ENCODE peak calls at places on chromosomes 16 and 17, in seven cellular contexts. One of them, this sample, is unnamed. For H3K36me3, the result is how much of the 10 kb centered on the place peaks cover.

GRCh38 chr16:7843196-7843595 is 510.6 kb downstream of the RBFOX1 start:
- DNase-seq in Karpas-422: no peak
- DNase-seq in Peyer's patch: no peak
- DNase-seq in right atrium auricular region: no peak
- DNase-seq in breast epithelium: no peak
- DNase-seq in CD8-positive, alpha-beta memory T cell: no peak
- DNase-seq in tibial artery: no peak
- DNase-seq in this sample: no peak

GRCh38 chr17:76071497-76072148 is 694 bp downstream of the SRP68 start:
- DNase-seq in Karpas-422: peak
- DNase-seq in Peyer's patch: no peak
- DNase-seq in right atrium auricular region: no peak
- DNase-seq in breast epithelium: no peak
- DNase-seq in CD8-positive, alpha-beta memory T cell: no peak
- DNase-seq in tibial artery: no peak
- DNase-seq in this sample: no peak

GRCh38 chr16:20865420-20866126 is 34.6 kb downstream of the DCUN1D3 start:
- DNase-seq in Karpas-422: no peak
- DNase-seq in Peyer's patch: no peak
- DNase-seq in right atrium auricular region: no peak
- DNase-seq in breast epithelium: no peak
- DNase-seq in CD8-positive, alpha-beta memory T cell: no peak
- DNase-seq in tibial artery: no peak
- DNase-seq in this sample: no peak

GRCh38 chr16:72428611-72429376 is 256.8 kb upstream of the PMFBP1 start:
- DNase-seq in Karpas-422: no peak
- DNase-seq in Peyer's patch: no peak
- DNase-seq in right atrium auricular region: no peak
- DNase-seq in breast epithelium: no peak
- DNase-seq in CD8-positive, alpha-beta memory T cell: no peak
- DNase-seq in tibial artery: no peak
- DNase-seq in this sample: no peak

GRCh38 chr17:74417178-74418045 is 14.5 kb upstream of the GPRC5C start:
- DNase-seq in Karpas-422: peak
- DNase-seq in Peyer's patch: no peak
- DNase-seq in right atrium auricular region: no peak
- DNase-seq in breast epithelium: no peak
- DNase-seq in CD8-positive, alpha-beta memory T cell: no peak
- DNase-seq in tibial artery: no peak
- DNase-seq in this sample: peak

GRCh38 chr17:350706-351435 is 1.7 kb downstream of the RPH3AL start:
- DNase-seq in Karpas-422: no peak
- DNase-seq in Peyer's patch: no peak
- DNase-seq in right atrium auricular region: peak
- DNase-seq in breast epithelium: no peak
- DNase-seq in CD8-positive, alpha-beta memory T cell: no peak
- DNase-seq in tibial artery: peak
- DNase-seq in this sample: peak

GRCh38 chr16:71573387-71574094 is 3.4 kb downstream of the TAT start:
- DNase-seq in Karpas-422: no peak
- DNase-seq in Peyer's patch: no peak
- DNase-seq in right atrium auricular region: no peak
- DNase-seq in breast epithelium: no peak
- DNase-seq in CD8-positive, alpha-beta memory T cell: no peak
- DNase-seq in tibial artery: no peak
- DNase-seq in this sample: no peak

GRCh38 chr16:12435730-12436129 is 368.0 kb downstream of the CPPED1 start:
- DNase-seq in Karpas-422: no peak
- DNase-seq in Peyer's patch: no peak
- DNase-seq in right atrium auricular region: no peak
- DNase-seq in breast epithelium: no peak
- DNase-seq in CD8-positive, alpha-beta memory T cell: no peak
- DNase-seq in tibial artery: no peak
- DNase-seq in this sample: no peak

GRCh38 chr16:52727878-52728277 is 180.9 kb upstream of the TOX3 start:
- DNase-seq in Karpas-422: no peak
- DNase-seq in Peyer's patch: no peak
- DNase-seq in right atrium auricular region: no peak
- DNase-seq in breast epithelium: no peak
- DNase-seq in CD8-positive, alpha-beta memory T cell: no peak
- DNase-seq in tibial artery: no peak
- DNase-seq in this sample: no peak

GRCh38 chr16:54633943-54634362 is 296.7 kb upstream of the IRX5 start:
- DNase-seq in Karpas-422: peak
- DNase-seq in Peyer's patch: no peak
- DNase-seq in right atrium auricular region: no peak
- DNase-seq in breast epithelium: no peak
- DNase-seq in CD8-positive, alpha-beta memory T cell: no peak
- DNase-seq in tibial artery: peak
- DNase-seq in this sample: peak

GRCh38 chr16:24848065-24848464 is 2.3 kb downstream of the SLC5A11 start:
- DNase-seq in Karpas-422: no peak
- DNase-seq in Peyer's patch: no peak
- DNase-seq in right atrium auricular region: no peak
- DNase-seq in breast epithelium: no peak
- DNase-seq in CD8-positive, alpha-beta memory T cell: no peak
- DNase-seq in tibial artery: no peak
- DNase-seq in this sample: no peak

GRCh38 chr17:78101112-78101511 is 27.4 kb downstream of the TMC6 start:
- DNase-seq in Karpas-422: no peak
- DNase-seq in Peyer's patch: no peak
- DNase-seq in right atrium auricular region: no peak
- DNase-seq in breast epithelium: no peak
- DNase-seq in CD8-positive, alpha-beta memory T cell: no peak
- DNase-seq in tibial artery: no peak
- DNase-seq in this sample: no peak

GRCh38 chr17:78104540-78104941 is 24.0 kb downstream of the TMC6 start:
- DNase-seq in Karpas-422: no peak
- DNase-seq in Peyer's patch: no peak
- DNase-seq in right atrium auricular region: no peak
- DNase-seq in breast epithelium: peak
- DNase-seq in CD8-positive, alpha-beta memory T cell: no peak
- DNase-seq in tibial artery: peak
- DNase-seq in this sample: no peak

GRCh38 chr17:78105101-78105500 is 23.5 kb downstream of the TMC6 start:
- DNase-seq in Karpas-422: no peak
- DNase-seq in Peyer's patch: no peak
- DNase-seq in right atrium auricular region: no peak
- DNase-seq in breast epithelium: peak
- DNase-seq in CD8-positive, alpha-beta memory T cell: no peak
- DNase-seq in tibial artery: peak
- DNase-seq in this sample: no peak

GRCh38 chr17:78101542-78101941 is 27.0 kb downstream of the TMC6 start:
- DNase-seq in Karpas-422: no peak
- DNase-seq in Peyer's patch: no peak
- DNase-seq in right atrium auricular region: no peak
- DNase-seq in breast epithelium: no peak
- DNase-seq in CD8-positive, alpha-beta memory T cell: no peak
- DNase-seq in tibial artery: no peak
- DNase-seq in this sample: no peak

GRCh38 chr17:78103311-78103710 is 25.2 kb downstream of the TMC6 start:
- DNase-seq in Karpas-422: no peak
- DNase-seq in Peyer's patch: no peak
- DNase-seq in right atrium auricular region: no peak
- DNase-seq in breast epithelium: no peak
- DNase-seq in CD8-positive, alpha-beta memory T cell: no peak
- DNase-seq in tibial artery: peak
- DNase-seq in this sample: no peak
- H3K36me3 ChIP-seq in Karpas-422: under half
- H3K36me3 ChIP-seq in Peyer's patch: half or more
- H3K36me3 ChIP-seq in right atrium auricular region: half or more
- H3K36me3 ChIP-seq in breast epithelium: under half
- H3K36me3 ChIP-seq in CD8-positive, alpha-beta memory T cell: under half
- H3K36me3 ChIP-seq in tibial artery: under half
- H3K36me3 ChIP-seq in this sample: half or more

GRCh38 chr17:6580628-6581027 is 24.3 kb upstream of the PITPNM3 start:
- DNase-seq in Karpas-422: no peak
- DNase-seq in Peyer's patch: no peak
- DNase-seq in right atrium auricular region: no peak
- DNase-seq in breast epithelium: no peak
- DNase-seq in CD8-positive, alpha-beta memory T cell: no peak
- DNase-seq in tibial artery: no peak
- DNase-seq in this sample: no peak

GRCh38 chr17:6587310-6587709 is 31.0 kb upstream of the PITPNM3 start:
- DNase-seq in Karpas-422: no peak
- DNase-seq in Peyer's patch: no peak
- DNase-seq in right atrium auricular region: no peak
- DNase-seq in breast epithelium: no peak
- DNase-seq in CD8-positive, alpha-beta memory T cell: no peak
- DNase-seq in tibial artery: no peak
- DNase-seq in this sample: no peak

GRCh38 chr17:6578491-6578890 is 22.1 kb upstream of the PITPNM3 start:
- DNase-seq in Karpas-422: no peak
- DNase-seq in Peyer's patch: no peak
- DNase-seq in right atrium auricular region: no peak
- DNase-seq in breast epithelium: no peak
- DNase-seq in CD8-positive, alpha-beta memory T cell: no peak
- DNase-seq in tibial artery: no peak
- DNase-seq in this sample: no peak

GRCh38 chr17:6588165-6588564 is 31.8 kb upstream of the PITPNM3 start:
- DNase-seq in Karpas-422: no peak
- DNase-seq in Peyer's patch: no peak
- DNase-seq in right atrium auricular region: no peak
- DNase-seq in breast epithelium: no peak
- DNase-seq in CD8-positive, alpha-beta memory T cell: no peak
- DNase-seq in tibial artery: no peak
- DNase-seq in this sample: no peak

GRCh38 chr17:6583411-6583810 is 27.1 kb upstream of the PITPNM3 start:
- DNase-seq in Karpas-422: no peak
- DNase-seq in Peyer's patch: no peak
- DNase-seq in right atrium auricular region: no peak
- DNase-seq in breast epithelium: no peak
- DNase-seq in CD8-positive, alpha-beta memory T cell: no peak
- DNase-seq in tibial artery: no peak
- DNase-seq in this sample: no peak
- H3K36me3 ChIP-seq in Karpas-422: half or more
- H3K36me3 ChIP-seq in Peyer's patch: half or more
- H3K36me3 ChIP-seq in right atrium auricular region: half or more
- H3K36me3 ChIP-seq in breast epithelium: under half
- H3K36me3 ChIP-seq in CD8-positive, alpha-beta memory T cell: under half
- H3K36me3 ChIP-seq in tibial artery: half or more
- H3K36me3 ChIP-seq in this sample: under half

GRCh38 chr17:64573214-64573613 is 66.4 kb downstream of the CEP95 start:
- DNase-seq in Karpas-422: peak
- DNase-seq in Peyer's patch: no peak
- DNase-seq in right atrium auricular region: no peak
- DNase-seq in breast epithelium: no peak
- DNase-seq in CD8-positive, alpha-beta memory T cell: no peak
- DNase-seq in tibial artery: no peak
- DNase-seq in this sample: no peak
- H3K36me3 ChIP-seq in Karpas-422: under half
- H3K36me3 ChIP-seq in Peyer's patch: half or more
- H3K36me3 ChIP-seq in right atrium auricular region: under half
- H3K36me3 ChIP-seq in breast epithelium: under half
- H3K36me3 ChIP-seq in CD8-positive, alpha-beta memory T cell: under half
- H3K36me3 ChIP-seq in tibial artery: under half
- H3K36me3 ChIP-seq in this sample: half or more

GRCh38 chr17:35130392-35130791 is 9.0 kb downstream of the FNDC8 start:
- DNase-seq in Karpas-422: no peak
- DNase-seq in Peyer's patch: no peak
- DNase-seq in right atrium auricular region: no peak
- DNase-seq in breast epithelium: no peak
- DNase-seq in CD8-positive, alpha-beta memory T cell: no peak
- DNase-seq in tibial artery: no peak
- DNase-seq in this sample: no peak

GRCh38 chr17:35132816-35133550 is 9.1 kb downstream of the NLE1 start:
- DNase-seq in Karpas-422: no peak
- DNase-seq in Peyer's patch: no peak
- DNase-seq in right atrium auricular region: no peak
- DNase-seq in breast epithelium: no peak
- DNase-seq in CD8-positive, alpha-beta memory T cell: no peak
- DNase-seq in tibial artery: no peak
- DNase-seq in this sample: no peak

GRCh38 chr17:35129973-35130351 is 8.5 kb downstream of the FNDC8 start:
- DNase-seq in Karpas-422: no peak
- DNase-seq in Peyer's patch: no peak
- DNase-seq in right atrium auricular region: no peak
- DNase-seq in breast epithelium: no peak
- DNase-seq in CD8-positive, alpha-beta memory T cell: no peak
- DNase-seq in tibial artery: no peak
- DNase-seq in this sample: no peak

GRCh38 chr17:35129154-35129972 is 7.9 kb downstream of the FNDC8 start:
- DNase-seq in Karpas-422: no peak
- DNase-seq in Peyer's patch: no peak
- DNase-seq in right atrium auricular region: no peak
- DNase-seq in breast epithelium: no peak
- DNase-seq in CD8-positive, alpha-beta memory T cell: no peak
- DNase-seq in tibial artery: no peak
- DNase-seq in this sample: no peak

DNA sequence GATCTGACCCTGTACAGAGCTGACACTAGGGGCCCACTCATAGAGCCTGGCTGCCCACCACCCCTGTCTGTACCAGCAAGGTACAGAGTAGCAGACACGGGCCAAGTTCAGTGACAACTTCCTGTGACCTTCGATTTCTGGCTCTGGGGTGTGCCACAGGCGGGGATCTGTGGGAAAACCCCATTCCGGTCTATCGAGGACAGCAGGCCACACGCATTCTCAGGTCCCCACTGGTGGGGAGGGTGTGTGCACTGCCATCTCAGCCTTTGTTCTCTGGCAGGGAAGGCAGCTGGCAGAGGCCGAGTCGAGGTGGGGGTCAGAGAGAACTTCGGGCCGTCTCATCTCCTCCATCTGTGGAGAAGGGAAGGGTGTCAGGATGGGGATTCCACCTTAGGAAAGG is 10.0 kb downstream of the NLE1 start:
- DNase-seq in Karpas-422: no peak
- DNase-seq in Peyer's patch: no peak
- DNase-seq in right atrium auricular region: no peak
- DNase-seq in breast epithelium: no peak
- DNase-seq in CD8-positive, alpha-beta memory T cell: no peak
- DNase-seq in tibial artery: no peak
- DNase-seq in this sample: no peak
- H3K36me3 ChIP-seq in Karpas-422: under half
- H3K36me3 ChIP-seq in Peyer's patch: half or more
- H3K36me3 ChIP-seq in right atrium auricular region: half or more
- H3K36me3 ChIP-seq in breast epithelium: under half
- H3K36me3 ChIP-seq in CD8-positive, alpha-beta memory T cell: under half
- H3K36me3 ChIP-seq in tibial artery: under half
- H3K36me3 ChIP-seq in this sample: half or more

DNA sequence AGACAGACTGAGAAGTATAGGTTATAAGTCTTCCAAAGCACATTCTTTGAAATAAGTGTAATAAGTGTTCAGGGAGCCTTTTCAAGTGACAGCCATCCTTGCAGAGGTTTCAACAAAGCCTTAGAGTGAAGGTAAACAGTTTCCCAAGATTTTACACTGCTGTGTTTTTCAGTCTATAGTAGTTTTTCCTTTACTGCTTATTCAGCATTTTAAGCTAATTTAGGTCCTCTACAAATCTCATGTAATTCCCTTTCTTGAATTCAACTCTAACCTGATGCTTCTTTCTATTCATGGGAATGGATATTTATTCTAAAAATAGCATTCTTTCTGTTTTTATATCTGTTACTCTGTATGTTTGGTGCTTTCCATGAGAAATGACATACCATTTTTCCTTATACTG is 211.3 kb downstream of the PHKB start:
- DNase-seq in Karpas-422: no peak
- DNase-seq in Peyer's patch: no peak
- DNase-seq in right atrium auricular region: no peak
- DNase-seq in breast epithelium: no peak
- DNase-seq in CD8-positive, alpha-beta memory T cell: no peak
- DNase-seq in tibial artery: no peak
- DNase-seq in this sample: no peak
- H3K36me3 ChIP-seq in Karpas-422: under half
- H3K36me3 ChIP-seq in Peyer's patch: under half
- H3K36me3 ChIP-seq in right atrium auricular region: under half
- H3K36me3 ChIP-seq in breast epithelium: under half
- H3K36me3 ChIP-seq in CD8-positive, alpha-beta memory T cell: under half
- H3K36me3 ChIP-seq in tibial artery: under half
- H3K36me3 ChIP-seq in this sample: under half